ENCODE peak calls at places on chromosomes 4 and X, in eight cellular contexts. One of them, this sample, is unnamed.

GRCh38 chrX:114841051-114841450 is 176.4 kb downstream of the IL13RA2 start:
- DNase-seq in GM23338: no peak
- DNase-seq in K562: no peak
- DNase-seq in breast epithelium: no peak
- DNase-seq in stomach: no peak
- DNase-seq in endothelial cell of umbilical vein: no peak
- DNase-seq in HL-60: no peak
- DNase-seq in GM12891: no peak
- DNase-seq in this sample: no peak

GRCh38 chrX:30570505-30570904 is 7.1 kb downstream of the TASL start:
- DNase-seq in breast epithelium: no peak
- DNase-seq in K562: no peak
- DNase-seq in GM12891: no peak
- DNase-seq in stomach: no peak
- DNase-seq in GM23338: peak; percentile 7
- DNase-seq in HL-60: no peak
- DNase-seq in endothelial cell of umbilical vein: peak; percentile 5
- DNase-seq in this sample: no peak

GRCh38 chrX:19085975-19086772 is 36.1 kb downstream of the ADGRG2 start:
- DNase-seq in breast epithelium: no peak
- DNase-seq in endothelial cell of umbilical vein: no peak
- DNase-seq in HL-60: peak; percentile 74
- DNase-seq in stomach: no peak
- DNase-seq in GM12891: no peak
- DNase-seq in GM23338: no peak
- DNase-seq in K562: no peak
- DNase-seq in this sample: no peak

GRCh38 chrX:39762266-39762841 is 335.4 kb downstream of the BCOR start:
- DNase-seq in GM12891: no peak
- DNase-seq in breast epithelium: no peak
- DNase-seq in K562: no peak
- DNase-seq in endothelial cell of umbilical vein: peak; percentile 74
- DNase-seq in HL-60: no peak
- DNase-seq in GM23338: no peak
- DNase-seq in stomach: no peak
- DNase-seq in this sample: no peak

GRCh38 chrX:47093248-47093647 is 15.0 kb downstream of the RGN start:
- DNase-seq in GM23338: peak; percentile 26
- DNase-seq in K562: peak; percentile 20
- DNase-seq in HL-60: no peak
- DNase-seq in stomach: no peak
- DNase-seq in endothelial cell of umbilical vein: peak; percentile 26
- DNase-seq in GM12891: no peak
- DNase-seq in breast epithelium: no peak
- DNase-seq in this sample: no peak

GRCh38 chrX:16683007-16683664 is 29.3 kb downstream of the CTPS2 start:
- DNase-seq in HL-60: no peak
- DNase-seq in breast epithelium: no peak
- DNase-seq in endothelial cell of umbilical vein: no peak
- DNase-seq in GM23338: no peak
- DNase-seq in GM12891: no peak
- DNase-seq in K562: no peak
- DNase-seq in stomach: no peak
- DNase-seq in this sample: no peak

GRCh38 chrX:45667666-45668065 is 467.0 kb upstream of the DIPK2B start:
- DNase-seq in GM12891: no peak
- DNase-seq in K562: no peak
- DNase-seq in HL-60: no peak
- DNase-seq in GM23338: no peak
- DNase-seq in breast epithelium: no peak
- DNase-seq in stomach: no peak
- DNase-seq in endothelial cell of umbilical vein: peak; percentile 1
- DNase-seq in this sample: no peak

GRCh38 chrX:133214316-133214715 is 3.8 kb downstream of the TFDP3 start:
- DNase-seq in breast epithelium: no peak
- DNase-seq in K562: no peak
- DNase-seq in endothelial cell of umbilical vein: no peak
- DNase-seq in stomach: no peak
- DNase-seq in GM12891: no peak
- DNase-seq in GM23338: no peak
- DNase-seq in HL-60: no peak
- DNase-seq in this sample: no peak

GRCh38 chr4:152534541-152535231 is 1.2 kb downstream of the FBXW7 start:
- DNase-seq in GM12891: no peak
- DNase-seq in K562: peak; percentile 38
- DNase-seq in endothelial cell of umbilical vein: peak; percentile 20
- DNase-seq in HL-60: peak; percentile 43
- DNase-seq in stomach: peak; percentile 54
- DNase-seq in GM23338: peak; percentile 64
- DNase-seq in breast epithelium: no peak
- DNase-seq in this sample: no peak

GRCh38 chr4:6750302-6751221 is 32.0 kb upstream of the KIAA0232 start:
- DNase-seq in HL-60: no peak
- DNase-seq in stomach: no peak
- DNase-seq in breast epithelium: peak; percentile 69
- DNase-seq in GM23338: no peak
- DNase-seq in endothelial cell of umbilical vein: no peak
- DNase-seq in GM12891: no peak
- DNase-seq in K562: no peak
- DNase-seq in this sample: no peak

GRCh38 chr4:6751611-6752485 is 30.7 kb upstream of the KIAA0232 start:
- DNase-seq in stomach: no peak
- DNase-seq in breast epithelium: no peak
- DNase-seq in K562: no peak
- DNase-seq in GM12891: no peak
- DNase-seq in GM23338: no peak
- DNase-seq in endothelial cell of umbilical vein: no peak
- DNase-seq in HL-60: no peak
- DNase-seq in this sample: no peak

GRCh38 chr4:6748286-6748685 is 32.3 kb downstream of the BLOC1S4 start:
- DNase-seq in K562: no peak
- DNase-seq in GM23338: no peak
- DNase-seq in stomach: no peak
- DNase-seq in breast epithelium: no peak
- DNase-seq in endothelial cell of umbilical vein: no peak
- DNase-seq in GM12891: no peak
- DNase-seq in HL-60: no peak
- DNase-seq in this sample: no peak

GRCh38 chr4:6747690-6748068 is 31.7 kb downstream of the BLOC1S4 start:
- DNase-seq in breast epithelium: no peak
- DNase-seq in endothelial cell of umbilical vein: no peak
- DNase-seq in K562: no peak
- DNase-seq in stomach: peak; percentile 58
- DNase-seq in GM12891: no peak
- DNase-seq in GM23338: no peak
- DNase-seq in HL-60: no peak
- DNase-seq in this sample: no peak

DNA sequence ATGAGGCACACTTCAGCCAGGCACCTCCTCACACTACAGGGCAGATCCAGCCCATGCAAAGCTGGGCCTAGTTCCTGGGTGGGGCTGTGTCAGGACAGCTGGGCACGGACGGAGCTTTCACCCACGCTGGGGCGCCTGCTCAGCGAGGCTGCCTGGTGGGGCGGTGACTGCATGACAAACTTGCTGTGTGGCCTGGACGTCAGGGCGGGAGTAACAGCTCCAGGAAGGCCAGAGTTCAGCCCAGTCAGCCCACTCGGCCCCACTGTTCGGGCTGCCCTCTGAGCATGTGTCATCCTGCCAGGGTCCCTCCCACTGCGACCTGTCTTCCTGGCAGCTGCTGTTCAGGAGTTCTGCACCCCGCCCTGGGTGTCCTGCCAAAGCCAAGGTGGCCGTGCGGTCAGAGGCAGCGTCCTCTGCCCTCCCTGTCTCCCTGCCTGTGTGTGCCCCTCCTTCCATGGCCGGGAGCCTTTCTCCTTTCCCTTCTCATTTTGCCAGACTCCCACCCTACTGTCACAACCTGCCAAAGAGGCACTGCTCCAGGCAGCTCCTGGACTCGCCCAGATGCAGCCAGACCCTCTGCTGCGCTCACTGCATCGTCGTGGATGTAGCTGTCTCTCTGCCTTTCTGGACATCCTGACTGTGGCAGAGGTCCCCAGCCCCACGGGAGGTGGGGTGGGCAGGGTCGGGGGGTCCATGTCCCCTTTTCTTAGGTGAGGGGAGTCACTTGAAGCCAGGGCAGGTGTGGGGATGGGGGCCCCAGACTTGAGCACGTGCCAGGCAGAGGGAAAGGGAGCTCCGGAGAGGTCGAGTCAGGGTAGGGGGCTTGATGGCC is 33.0 kb upstream of the KIAA0232 start:
- DNase-seq in GM23338: no peak
- DNase-seq in endothelial cell of umbilical vein: peak; percentile 34
- DNase-seq in stomach: peak; percentile 85
- DNase-seq in GM12891: no peak
- DNase-seq in HL-60: no peak
- DNase-seq in K562: peak; percentile 47
- DNase-seq in breast epithelium: peak; percentile 73
- DNase-seq in this sample: no peak
- TF ChIP-seq POLR2AphosphoS5 in GM23338: no peak
- TF ChIP-seq POLR2AphosphoS5 in endothelial cell of umbilical vein: no peak
- TF ChIP-seq POLR2AphosphoS5 in stomach: peak; percentile 59
- TF ChIP-seq POLR2AphosphoS5 in GM12891: no peak
- TF ChIP-seq POLR2AphosphoS5 in HL-60: no peak
- TF ChIP-seq POLR2AphosphoS5 in K562: no peak
- TF ChIP-seq POLR2AphosphoS5 in breast epithelium: peak; percentile 32
- TF ChIP-seq POLR2AphosphoS5 in this sample: no peak

DNA sequence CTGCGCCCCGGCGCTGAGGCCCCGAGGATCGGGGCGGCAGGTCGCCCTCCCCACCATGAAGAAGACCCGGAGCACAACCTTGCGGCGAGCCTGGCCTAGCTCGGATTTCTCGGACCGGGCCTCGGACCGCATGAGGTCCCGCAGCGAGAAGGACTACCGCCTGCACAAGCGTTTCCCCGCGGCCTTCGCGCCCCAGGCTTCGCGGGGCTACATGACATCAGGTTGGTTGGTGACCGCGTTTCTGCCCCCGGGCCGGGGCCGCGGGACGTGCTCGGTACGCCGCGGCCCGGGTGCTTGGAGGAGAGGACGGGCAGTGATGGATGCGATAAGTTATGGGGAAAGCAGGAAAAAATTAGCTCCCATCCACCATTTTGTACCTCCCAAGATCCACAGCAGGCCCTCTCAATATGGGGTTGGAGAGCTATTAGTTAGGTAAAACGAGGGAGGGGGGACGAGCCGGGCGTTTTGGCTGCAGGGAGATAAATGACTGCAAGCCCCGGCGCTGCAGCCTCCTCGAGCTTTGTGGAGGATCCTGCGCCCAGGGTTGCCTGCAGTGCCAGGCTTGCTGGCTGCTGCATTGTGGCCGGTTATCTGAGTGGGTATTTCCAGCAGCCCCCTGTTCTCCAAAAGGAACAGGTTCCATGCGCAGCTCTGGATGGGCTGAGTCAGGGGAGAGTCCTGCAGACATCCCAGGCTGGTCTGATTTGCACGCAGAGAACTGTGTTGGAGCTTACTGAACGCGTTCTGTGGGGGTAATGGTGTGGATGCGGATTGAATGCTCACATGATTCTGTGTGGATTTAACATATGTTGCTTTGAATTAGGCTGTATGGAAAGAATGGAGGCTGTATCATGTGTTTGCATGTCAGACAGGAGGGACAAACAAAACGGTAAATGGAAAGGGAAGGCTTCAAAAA is 1.9 kb downstream of the STOX2 start:
- DNase-seq in HL-60: no peak
- DNase-seq in GM12891: peak; percentile 23
- DNase-seq in stomach: no peak
- DNase-seq in endothelial cell of umbilical vein: no peak
- DNase-seq in breast epithelium: no peak
- DNase-seq in K562: no peak
- DNase-seq in GM23338: peak; percentile 74
- DNase-seq in this sample: no peak
- TF ChIP-seq POLR2AphosphoS5 in HL-60: no peak
- TF ChIP-seq POLR2AphosphoS5 in GM12891: no peak
- TF ChIP-seq POLR2AphosphoS5 in stomach: no peak
- TF ChIP-seq POLR2AphosphoS5 in endothelial cell of umbilical vein: no peak
- TF ChIP-seq POLR2AphosphoS5 in breast epithelium: no peak
- TF ChIP-seq POLR2AphosphoS5 in K562: no peak
- TF ChIP-seq POLR2AphosphoS5 in GM23338: peak; percentile 15
- TF ChIP-seq POLR2AphosphoS5 in this sample: no peak

DNA sequence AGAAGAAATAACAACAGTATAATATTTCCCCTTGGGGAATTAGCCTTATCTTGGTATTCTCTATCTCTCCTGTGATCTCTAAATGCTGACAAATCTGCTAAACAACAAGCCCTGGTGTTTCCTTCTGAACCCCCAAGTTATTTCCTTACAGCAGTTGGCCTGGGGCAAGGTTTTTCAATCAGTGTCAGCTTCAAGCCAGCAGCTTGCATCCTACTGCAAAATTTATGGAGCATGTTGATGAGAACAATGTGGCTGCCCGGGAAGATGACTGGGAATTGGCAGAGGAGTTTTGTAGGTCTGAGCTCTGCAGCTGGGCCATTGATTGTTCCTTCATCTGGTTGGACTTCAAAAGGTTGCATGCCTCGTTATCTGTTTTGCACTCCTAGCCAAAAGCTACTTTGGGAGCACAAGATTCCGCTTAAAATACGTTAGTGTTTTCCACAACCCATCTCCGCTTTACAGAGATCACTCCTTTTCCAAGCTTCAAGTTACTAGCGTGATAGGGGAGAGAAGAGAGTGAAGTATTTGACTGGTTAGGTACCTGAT is 1030.3 kb upstream of the LCORL start:
- DNase-seq in breast epithelium: no peak
- DNase-seq in K562: no peak
- DNase-seq in stomach: no peak
- DNase-seq in GM12891: no peak
- DNase-seq in GM23338: peak; percentile 9
- DNase-seq in HL-60: no peak
- DNase-seq in endothelial cell of umbilical vein: peak; percentile 2
- DNase-seq in this sample: no peak
- TF ChIP-seq POLR2AphosphoS5 in breast epithelium: no peak
- TF ChIP-seq POLR2AphosphoS5 in K562: no peak
- TF ChIP-seq POLR2AphosphoS5 in stomach: no peak
- TF ChIP-seq POLR2AphosphoS5 in GM12891: no peak
- TF ChIP-seq POLR2AphosphoS5 in GM23338: no peak
- TF ChIP-seq POLR2AphosphoS5 in HL-60: no peak
- TF ChIP-seq POLR2AphosphoS5 in endothelial cell of umbilical vein: no peak
- TF ChIP-seq POLR2AphosphoS5 in this sample: no peak

DNA sequence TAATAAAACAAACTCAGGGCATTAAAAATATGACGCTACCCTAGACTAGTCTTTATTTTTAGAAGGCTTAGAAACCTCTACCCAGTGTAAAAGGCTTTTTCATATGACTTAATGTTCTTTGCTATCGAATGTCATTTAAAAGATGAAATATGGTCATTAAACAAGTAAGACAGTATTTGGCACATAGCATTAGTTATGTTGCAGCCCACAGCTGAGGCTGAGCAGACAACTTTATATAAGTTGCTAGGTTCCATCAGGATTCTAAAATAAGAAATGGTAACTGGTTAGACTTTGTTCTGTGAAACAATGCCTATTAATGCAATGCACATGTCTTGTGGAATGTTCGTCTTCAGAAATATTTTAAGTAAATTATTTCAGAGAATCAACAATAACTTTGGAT is 10.4 kb upstream of the PRSS12 start:
- DNase-seq in K562: no peak
- DNase-seq in GM12891: no peak
- DNase-seq in stomach: no peak
- DNase-seq in endothelial cell of umbilical vein: no peak
- DNase-seq in breast epithelium: no peak
- DNase-seq in GM23338: no peak
- DNase-seq in HL-60: no peak
- DNase-seq in this sample: no peak
- TF ChIP-seq POLR2AphosphoS5 in K562: no peak
- TF ChIP-seq POLR2AphosphoS5 in GM12891: no peak
- TF ChIP-seq POLR2AphosphoS5 in stomach: no peak
- TF ChIP-seq POLR2AphosphoS5 in endothelial cell of umbilical vein: no peak
- TF ChIP-seq POLR2AphosphoS5 in breast epithelium: no peak
- TF ChIP-seq POLR2AphosphoS5 in GM23338: no peak
- TF ChIP-seq POLR2AphosphoS5 in HL-60: no peak
- TF ChIP-seq POLR2AphosphoS5 in this sample: no peak

This sample was measured in GM12892.